ENCODE peak calls at places on chromosomes 13 and 19, in four cellular contexts. O is fibroblast of lung, D is mammary epithelial cell, T is DND-41. H is an unnamed sample. For H3K4me1, the result is how much of the 10 kb centered on the place peaks cover.

GRCh38 chr13:112324121-112324520 is 52.0 kb upstream of the SPACA7 start:
- DNase-seq in T (no peak), D (no peak), O (no peak), H (no peak)

GRCh38 chr13:25982908-25983307 is 68.9 kb downstream of the SHISA2 start:
- DNase-seq in D (no peak), O (no peak), T (no peak), H (no peak)

GRCh38 chr13:39676315-39676876 is 20.9 kb downstream of the COG6 start:
- DNase-seq in D (peak), T (no peak), O (peak), H (peak)

GRCh38 chr13:112066624-112067004 is 335 bp upstream of the SOX1 start:
- DNase-seq in T (no peak), D (no peak), O (peak), H (no peak)

GRCh38 chr13:103395140-103395539 is 328.9 kb upstream of the SLC10A2 start:
- DNase-seq in T (no peak), O (no peak), D (no peak), H (no peak)

GRCh38 chr13:67277581-67277980 is 47.4 kb upstream of the PCDH9 start:
- DNase-seq in O (peak), D (no peak), T (no peak), H (peak)

GRCh38 chr19:49790866-49791265 is 22.2 kb downstream of the FUZ start:
- DNase-seq in O (no peak), T (no peak), D (no peak), H (no peak)

GRCh38 chr13:48950507-48950886 is 25.2 kb upstream of the FNDC3A start:
- DNase-seq in T (no peak), D (peak), O (peak), H (peak)

GRCh38 chr19:18419195-18419698 is at the start of gene SSBP4:
- DNase-seq in O (peak), T (peak), D (peak), H (peak)

GRCh38 chr19:13689050-13689449 is 75.3 kb upstream of the MRI1 start:
- DNase-seq in T (peak), D (no peak), O (peak), H (peak)

GRCh38 chr13:113837554-113838355 is 26.1 kb downstream of the GAS6 start:
- DNase-seq in O (peak), D (peak), T (no peak), H (peak)

GRCh38 chr19:49339364-49340068 is 4.3 kb downstream of the CD37 start:
- DNase-seq in T (no peak), O (peak), D (peak), H (peak)

GRCh38 chr13:43306364-43306763 is 283.0 kb downstream of the DNAJC15 start:
- DNase-seq in T (no peak), D (no peak), O (no peak), H (no peak)

GRCh38 chr13:43309301-43309700 is 285.9 kb downstream of the DNAJC15 start:
- DNase-seq in D (no peak), O (peak), T (no peak), H (no peak)

GRCh38 chr13:43307221-43307920 is 284.0 kb downstream of the DNAJC15 start:
- DNase-seq in D (no peak), T (no peak), O (no peak), H (no peak)

GRCh38 chr13:43305416-43305815 is 282.0 kb downstream of the DNAJC15 start:
- DNase-seq in D (no peak), T (no peak), O (peak), H (peak)

GRCh38 chr13:43307921-43308433 is 284.6 kb downstream of the DNAJC15 start:
- DNase-seq in T (no peak), O (peak), D (peak), H (peak)
- H3K4me1 ChIP-seq in T (under half), O (under half), D (under half), H (under half)

GRCh38 chr19:16446108-16447014 is 25.4 kb downstream of the EPS15L1 start:
- DNase-seq in D (no peak), O (no peak), T (no peak), H (no peak)

GRCh38 chr19:16445238-16446107 is 26.3 kb downstream of the EPS15L1 start:
- DNase-seq in O (peak), T (no peak), D (peak), H (peak)

GRCh38 chr19:16449330-16449961 is 22.3 kb downstream of the EPS15L1 start:
- DNase-seq in D (no peak), T (no peak), O (peak), H (peak)

GRCh38 chr19:16444273-16444597 is 27.5 kb downstream of the EPS15L1 start:
- DNase-seq in O (no peak), D (no peak), T (no peak), H (no peak)

DNA sequence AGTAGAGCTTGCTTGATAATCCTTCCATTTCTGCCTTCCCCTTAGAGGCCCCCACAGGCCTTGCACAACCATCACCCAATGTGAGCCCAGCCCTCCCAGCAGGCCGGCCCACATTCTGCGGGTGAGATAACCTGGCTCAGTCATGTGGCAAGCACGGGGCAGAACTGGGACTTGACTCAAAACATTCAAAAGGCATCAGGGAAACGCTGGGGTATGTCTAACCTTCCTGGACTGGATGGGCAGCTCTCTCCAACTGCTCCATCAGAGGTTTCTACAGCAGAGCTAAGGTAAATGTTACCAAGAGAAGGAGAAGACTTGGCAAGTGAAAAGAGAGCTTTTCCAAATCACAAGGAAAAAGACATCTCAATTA is 24.8 kb downstream of the EPS15L1 start:
- DNase-seq in D (peak), T (no peak), O (peak), H (no peak)
- H3K9ac ChIP-seq in D (peak), T (no peak), O (no peak), H (no peak)

GRCh38 chr19:8500158-8500557 is 2.3 kb downstream of the PRAM1 start:
- DNase-seq in T (no peak), D (no peak), O (no peak), H (no peak)

GRCh38 chr19:8503506-8503905 is 1.1 kb upstream of the PRAM1 start:
- DNase-seq in O (no peak), D (no peak), T (no peak), H (no peak)

GRCh38 chr19:8499048-8499833 is 3.2 kb downstream of the PRAM1 start:
- DNase-seq in T (no peak), O (no peak), D (no peak), H (no peak)

GRCh38 chr19:8501968-8502367 is 472 bp downstream of the PRAM1 start:
- DNase-seq in D (no peak), T (no peak), O (no peak), H (no peak)

DNA sequence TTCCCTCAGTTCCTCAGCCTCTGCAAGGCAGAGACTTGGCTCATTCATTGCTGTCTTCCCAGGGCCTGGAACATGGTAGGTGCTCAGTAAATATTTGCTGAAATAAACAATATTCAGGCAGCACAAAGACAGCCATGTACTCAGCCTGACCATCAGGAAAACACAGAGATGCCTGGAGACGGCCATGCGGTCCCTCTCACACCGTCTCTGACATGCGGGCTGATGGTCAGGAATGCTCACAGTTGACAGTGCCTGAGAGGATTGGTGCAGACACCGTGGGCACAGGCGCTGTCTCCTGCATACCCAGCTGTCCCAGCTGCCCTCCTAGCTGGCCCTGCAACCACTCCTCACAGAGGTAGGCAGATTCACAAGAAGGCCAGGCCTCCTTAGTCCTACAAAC is 893 bp downstream of the PRAM1 start:
- DNase-seq in D (no peak), O (no peak), T (no peak), H (no peak)
- H3K4me1 ChIP-seq in D (under half), O (under half), T (under half), H (under half)

DNA sequence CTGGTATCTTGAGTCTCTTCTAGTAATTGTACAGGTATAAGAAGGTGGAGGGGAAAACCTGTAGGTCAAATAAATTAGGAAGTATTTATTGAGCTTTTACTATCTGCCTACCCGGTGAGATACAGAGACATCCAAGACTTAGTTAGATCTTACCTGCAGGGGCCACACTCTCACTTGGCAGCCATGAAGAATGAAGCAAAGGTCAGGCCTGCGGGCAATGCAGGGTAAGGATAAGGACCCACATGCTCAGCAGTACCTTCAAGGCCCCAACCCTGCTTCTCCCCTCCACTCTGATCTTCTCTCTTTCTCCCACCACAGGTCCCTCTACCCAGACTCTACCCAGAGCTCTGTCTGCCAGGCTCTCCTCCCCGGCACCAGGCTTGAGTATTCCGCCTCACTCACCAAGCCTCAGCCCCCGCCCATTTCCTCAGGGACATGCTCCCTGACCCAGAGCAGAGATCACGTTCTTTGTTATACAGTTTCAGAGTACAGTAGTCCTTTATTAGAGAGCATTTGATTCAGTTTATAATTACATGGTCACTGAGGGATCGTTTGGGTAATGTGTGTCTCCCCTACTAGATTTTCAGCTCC is 18.9 kb upstream of the CLDN10 start:
- DNase-seq in D (no peak), T (no peak), O (no peak), H (no peak)
- H3K9ac ChIP-seq in D (no peak), T (no peak), O (no peak), H (no peak)

DNA sequence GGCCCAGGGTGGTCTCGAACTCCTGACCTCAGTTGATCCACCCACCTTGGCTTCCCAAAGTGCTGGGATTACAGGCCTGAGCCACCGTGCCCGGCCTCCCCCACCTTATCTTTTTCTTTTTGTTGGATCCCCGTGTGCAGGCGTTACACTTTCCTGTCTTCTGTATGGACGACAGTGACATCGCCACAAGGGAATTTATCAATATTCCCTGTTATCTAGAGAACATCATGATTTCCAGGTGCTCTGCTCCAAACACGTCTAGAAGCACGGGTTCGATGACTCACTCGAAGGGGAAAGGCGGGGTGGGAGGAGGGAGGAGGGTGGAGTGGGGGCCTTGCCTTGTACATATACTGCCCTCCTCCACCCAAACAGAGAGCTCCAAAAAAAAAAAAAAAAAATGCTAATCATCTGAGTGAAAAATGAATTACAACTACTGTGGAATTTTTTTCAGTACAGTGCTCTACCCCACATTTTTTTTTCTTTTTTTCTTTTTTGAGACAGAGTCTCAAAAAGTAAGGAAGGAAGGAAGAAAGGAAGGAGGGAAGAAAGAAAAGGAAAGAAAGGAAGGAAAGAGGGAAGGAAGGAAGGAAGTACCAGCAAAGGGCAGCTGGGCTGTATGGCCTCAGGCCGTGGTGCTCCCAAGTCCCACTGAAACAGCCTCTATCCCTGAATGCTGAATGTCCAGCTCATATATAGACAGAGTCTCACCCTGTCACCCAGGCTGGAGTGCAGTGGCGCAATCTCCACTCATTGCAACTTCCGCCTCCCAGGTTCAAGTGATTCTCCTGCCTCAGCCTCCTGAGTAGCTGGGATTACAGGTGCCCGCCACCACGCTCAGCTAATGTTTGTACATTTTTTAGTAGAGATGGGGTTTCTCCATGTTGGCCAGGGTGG is 36.8 kb downstream of the INSR start:
- DNase-seq in D (peak), T (no peak), O (peak), H (peak)
- H3K4me1 ChIP-seq in D (under half), T (under half), O (under half), H (under half)

GRCh38 chr19:29872224-29872731 is 60.5 kb downstream of the CCNE1 start:
- DNase-seq in O (peak), T (no peak), D (no peak), H (no peak)

GRCh38 chr19:29873801-29874575 is 62.2 kb downstream of the CCNE1 start:
- DNase-seq in D (no peak), O (no peak), T (no peak), H (no peak)

GRCh38 chr19:29875931-29876330 is 64.1 kb downstream of the CCNE1 start:
- DNase-seq in O (no peak), D (no peak), T (no peak), H (no peak)

GRCh38 chr19:29871143-29871542 is 59.4 kb downstream of the CCNE1 start:
- DNase-seq in T (no peak), D (no peak), O (no peak), H (no peak)

DNA sequence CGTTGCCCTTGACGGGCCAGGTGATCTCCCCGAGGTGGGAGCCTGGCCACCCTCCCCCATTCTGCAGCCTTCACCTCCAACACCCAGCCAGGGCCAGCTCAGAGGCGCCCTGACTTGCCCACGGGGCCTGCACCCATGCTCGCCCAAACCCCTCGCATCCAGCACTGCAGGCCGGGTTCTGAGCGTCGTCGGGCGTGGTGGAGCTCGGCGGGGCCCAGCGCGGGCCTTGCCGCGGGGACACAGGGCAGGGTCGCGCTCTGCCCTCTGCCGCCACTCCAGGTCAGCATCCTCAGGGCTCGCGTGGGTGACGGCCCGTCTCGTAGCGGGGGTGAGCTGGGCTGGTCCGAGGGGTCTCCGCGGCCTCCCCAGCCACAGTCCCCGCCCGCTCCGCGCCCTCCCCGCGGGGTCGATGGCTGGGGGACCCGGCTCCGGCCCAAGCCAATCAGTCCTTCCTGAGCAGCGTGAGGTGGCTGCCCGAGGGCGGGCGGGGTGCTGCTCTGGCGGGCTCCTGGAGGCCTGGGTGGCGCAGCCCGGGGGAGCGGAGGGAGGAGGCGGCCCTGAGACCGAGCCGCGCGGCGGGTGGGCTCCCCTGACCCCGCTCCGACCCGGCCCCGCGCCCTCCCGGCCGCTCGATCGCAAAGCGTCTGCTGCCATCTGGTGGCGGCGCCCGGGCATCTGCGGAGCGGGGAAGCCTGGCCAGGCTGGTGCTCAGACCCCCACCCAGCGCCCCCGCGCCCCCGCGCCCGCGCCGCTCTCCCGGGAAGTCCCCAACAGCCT is 61.4 kb downstream of the CCNE1 start:
- DNase-seq in O (peak), D (no peak), T (peak), H (peak)
- H3K9ac ChIP-seq in O (no peak), D (no peak), T (no peak), H (peak)

DNA sequence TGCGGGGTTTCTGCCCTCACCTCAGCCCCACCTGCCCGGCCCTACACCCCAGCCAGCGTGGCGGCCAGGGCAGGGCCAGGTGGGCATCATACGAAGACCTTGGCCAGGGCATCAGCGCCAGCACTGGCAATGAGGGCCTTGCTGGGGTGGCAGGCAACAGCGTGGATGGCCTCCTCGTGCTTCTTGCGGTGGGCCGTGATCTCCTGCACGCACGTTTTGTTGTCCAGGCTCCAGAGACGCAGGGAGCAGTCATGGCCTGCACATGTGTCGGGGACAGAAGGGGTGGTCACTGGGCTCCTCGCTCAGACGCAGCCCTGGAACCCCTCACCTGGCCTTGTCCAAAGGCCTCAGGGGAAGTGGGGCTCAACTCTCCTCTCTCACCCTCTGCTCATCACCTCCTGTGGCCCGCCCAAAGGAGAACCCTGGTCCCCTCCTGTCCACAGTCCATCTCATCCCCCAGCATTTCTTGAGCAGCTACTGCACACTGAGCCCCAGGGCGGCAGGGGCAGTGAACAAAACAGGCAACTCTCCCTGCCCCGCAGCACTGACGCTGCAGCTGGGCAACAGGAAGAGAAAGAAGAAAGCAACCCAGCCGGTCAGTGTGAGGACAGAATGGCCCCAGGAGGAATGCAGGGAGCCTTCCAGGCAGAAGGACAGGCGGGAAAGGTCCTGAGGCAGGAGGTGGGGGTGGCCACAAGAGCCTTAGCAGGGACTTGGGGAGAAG is 3.8 kb upstream of the PRKD2 start:
- DNase-seq in T (no peak), O (no peak), D (no peak), H (no peak)
- H3K4me1 ChIP-seq in T (under half), O (under half), D (under half), H (under half)